ENCODE peak calls at places on chromosomes 11 and 22, in four cellular contexts. B is fibroblast of villous mesenchyme, R is body of pancreas, V is lower leg skin. I is an unnamed sample.

GRCh38 chr11:59801160-59801706 is 9.3 kb downstream of the MRPL16 start:
- DNase-seq in B (no peak), R (no peak), V (no peak), I (no peak)

GRCh38 chr11:72764503-72764902 is 12.3 kb upstream of the ARAP1 start:
- DNase-seq in B (no peak), R (peak), V (no peak), I (no peak)

GRCh38 chr11:112058103-112058502 is 15.7 kb downstream of the PIH1D2 start:
- DNase-seq in B (no peak), R (no peak), V (no peak), I (no peak)

GRCh38 chr11:3093281-3094191 is 36.3 kb upstream of the CARS1 start:
- DNase-seq in B (no peak), R (no peak), V (no peak), I (peak)

GRCh38 chr22:39723899-39724351 is 153.4 kb downstream of the CACNA1I start:
- DNase-seq in B (peak), R (no peak), V (no peak), I (peak)

GRCh38 chr11:74646215-74646614 is 53.8 kb downstream of the POLD3 start:
- DNase-seq in B (no peak), R (no peak), V (no peak), I (no peak)

GRCh38 chr11:118106789-118107335 is 20.1 kb upstream of the SMIM35 start:
- DNase-seq in B (no peak), R (no peak), V (no peak), I (no peak)

GRCh38 chr11:9732453-9732852 is 68.6 kb downstream of the SWAP70 start:
- DNase-seq in B (no peak), R (no peak), V (no peak), I (no peak)

GRCh38 chr22:31495343-31495742 is 993 bp upstream of the SFI1 start:
- DNase-seq in B (no peak), R (no peak), V (no peak), I (no peak)

GRCh38 chr11:47918882-47919495 is 61.4 kb upstream of the PTPRJ start:
- DNase-seq in B (peak), R (no peak), V (no peak), I (no peak)

GRCh38 chr11:35723493-35724284 is 61.1 kb downstream of the TRIM44 start:
- DNase-seq in B (peak), R (no peak), V (no peak), I (no peak)

GRCh38 chr22:50485221-50486131 is 1.2 kb upstream of the MIOX start:
- DNase-seq in B (no peak), R (peak), V (no peak), I (no peak)

GRCh38 chr11:64449381-64450167 is 90.6 kb downstream of the RPS6KA4 start:
- DNase-seq in B (peak), R (peak), V (peak), I (peak)

GRCh38 chr11:20050551-20051333 is 109.5 kb downstream of the DBX1 start:
- DNase-seq in B (no peak), R (no peak), V (no peak), I (no peak)

GRCh38 chr11:128701086-128701485 is 7.2 kb downstream of the FLI1 start:
- DNase-seq in B (no peak), R (no peak), V (no peak), I (no peak)

GRCh38 chr11:12094872-12095800 is 15.3 kb upstream of the MICAL2 start:
- DNase-seq in B (no peak), R (peak), V (no peak), I (no peak)

GRCh38 chr11:7977251-7977917 is 9.8 kb upstream of the EIF3F start:
- DNase-seq in B (peak), R (no peak), V (no peak), I (no peak)
- H3K4me3 ChIP-seq in B (no peak), R (no peak), V (no peak), I (no peak)

DNA sequence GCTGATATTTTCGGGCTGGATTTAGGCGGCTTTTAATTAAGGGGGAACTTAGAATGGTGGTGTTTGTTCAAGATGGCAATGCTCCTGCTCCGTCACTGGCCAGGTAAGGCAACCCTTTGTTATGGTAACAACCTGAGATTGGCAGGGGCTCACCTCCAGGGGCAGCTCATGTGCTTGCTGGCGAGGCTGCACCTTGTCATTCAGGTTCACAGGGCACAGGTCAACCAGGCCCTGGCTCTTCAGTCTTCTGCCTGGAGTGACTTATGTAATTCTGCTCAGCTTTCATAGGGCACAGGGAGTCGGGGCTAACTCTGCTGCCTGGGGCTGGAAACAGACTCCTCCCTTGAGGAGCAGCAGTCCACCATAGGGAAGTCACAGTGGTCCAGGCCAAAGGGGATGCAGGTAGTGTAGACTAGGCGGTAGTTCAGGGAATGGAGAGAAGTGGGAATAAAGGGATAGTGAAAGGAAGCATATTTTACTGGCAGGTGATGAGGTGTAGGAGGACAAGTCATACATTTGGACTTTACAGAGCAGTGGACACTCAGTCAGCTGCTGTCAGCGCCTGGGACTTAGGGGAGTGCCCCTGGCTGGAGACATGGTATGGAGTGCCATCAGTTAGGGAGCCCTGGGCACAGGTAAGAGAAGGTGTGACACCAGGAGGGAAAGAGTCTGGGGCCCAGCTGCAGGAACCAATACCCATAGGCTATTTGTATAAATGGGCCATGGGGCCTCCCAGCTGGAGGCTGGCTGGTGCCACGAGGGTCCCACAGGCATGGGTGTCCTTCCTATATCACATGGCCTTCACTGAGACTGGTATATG is 1.3 kb upstream of the MIF start:
- DNase-seq in B (no peak), R (no peak), V (no peak), I (no peak)
- H3K4me3 ChIP-seq in B (no peak), R (no peak), V (no peak), I (no peak)

DNA sequence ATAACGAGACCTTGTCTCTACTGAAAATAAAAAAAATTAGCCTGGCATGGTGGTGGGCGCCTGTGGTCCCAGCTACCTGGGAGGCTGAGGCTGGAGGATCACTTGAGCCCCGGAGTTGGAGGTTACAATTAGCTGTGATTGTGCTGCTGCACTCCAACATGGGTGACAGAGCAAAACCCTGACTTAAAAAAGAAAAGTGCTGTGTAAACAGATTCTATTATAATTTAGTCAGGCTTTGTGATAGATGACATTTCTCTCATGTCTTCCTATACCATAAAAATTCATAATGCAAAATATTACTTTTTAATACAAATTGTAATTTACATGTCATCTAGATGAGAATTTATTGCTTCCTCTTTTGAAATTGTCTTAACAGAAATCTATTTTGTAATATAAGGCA is 94.1 kb downstream of the MTMR3 start:
- DNase-seq in B (no peak), R (no peak), V (no peak), I (no peak)
- H3K4me3 ChIP-seq in B (no peak), R (no peak), V (no peak), I (no peak)

GRCh38 chr11:8729837-8730696 is 47.5 kb downstream of the RPL27A start:
- DNase-seq in B (no peak), R (no peak), V (no peak), I (no peak)

GRCh38 chr11:8722156-8722555 is 39.6 kb downstream of the RPL27A start:
- DNase-seq in B (peak), R (no peak), V (no peak), I (no peak)

GRCh38 chr11:8722809-8723208 is 40.2 kb downstream of the RPL27A start:
- DNase-seq in B (no peak), R (no peak), V (no peak), I (no peak)

GRCh38 chr11:8728566-8728965 is 46.0 kb downstream of the RPL27A start:
- DNase-seq in B (peak), R (no peak), V (no peak), I (no peak)

DNA sequence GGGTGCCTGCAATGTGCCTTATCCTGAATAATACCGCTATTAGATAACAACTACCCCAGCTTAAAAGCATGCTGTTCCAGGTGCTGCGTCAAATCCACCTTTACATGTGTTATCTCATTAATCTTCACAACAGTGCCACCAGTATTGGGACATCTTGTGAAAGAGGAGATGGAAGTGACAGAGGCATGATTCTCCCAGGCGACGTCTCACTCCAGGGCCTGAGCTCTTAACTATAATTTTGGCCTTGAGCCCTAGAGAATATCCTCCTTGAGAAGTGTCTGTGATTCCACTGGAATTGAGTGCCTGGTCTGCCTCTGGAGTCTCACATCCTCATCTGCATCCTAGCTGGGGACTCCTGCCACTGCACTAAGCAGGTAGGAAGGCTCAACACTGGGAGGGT is 43.8 kb downstream of the RPL27A start:
- DNase-seq in B (no peak), R (no peak), V (no peak), I (no peak)
- H3K4me3 ChIP-seq in B (no peak), R (no peak), V (no peak), I (no peak)

GRCh38 chr22:27671413-27671721 is 130.2 kb downstream of the MN1 start:
- DNase-seq in B (no peak), R (no peak), V (no peak), I (no peak)

GRCh38 chr22:27668828-27669797 is 132.4 kb downstream of the MN1 start:
- DNase-seq in B (peak), R (peak), V (no peak), I (no peak)

GRCh38 chr22:27667121-27667843 is 134.3 kb downstream of the MN1 start:
- DNase-seq in B (no peak), R (peak), V (no peak), I (no peak)

GRCh38 chr22:27670701-27671412 is 130.7 kb downstream of the MN1 start:
- DNase-seq in B (no peak), R (peak), V (no peak), I (no peak)

DNA sequence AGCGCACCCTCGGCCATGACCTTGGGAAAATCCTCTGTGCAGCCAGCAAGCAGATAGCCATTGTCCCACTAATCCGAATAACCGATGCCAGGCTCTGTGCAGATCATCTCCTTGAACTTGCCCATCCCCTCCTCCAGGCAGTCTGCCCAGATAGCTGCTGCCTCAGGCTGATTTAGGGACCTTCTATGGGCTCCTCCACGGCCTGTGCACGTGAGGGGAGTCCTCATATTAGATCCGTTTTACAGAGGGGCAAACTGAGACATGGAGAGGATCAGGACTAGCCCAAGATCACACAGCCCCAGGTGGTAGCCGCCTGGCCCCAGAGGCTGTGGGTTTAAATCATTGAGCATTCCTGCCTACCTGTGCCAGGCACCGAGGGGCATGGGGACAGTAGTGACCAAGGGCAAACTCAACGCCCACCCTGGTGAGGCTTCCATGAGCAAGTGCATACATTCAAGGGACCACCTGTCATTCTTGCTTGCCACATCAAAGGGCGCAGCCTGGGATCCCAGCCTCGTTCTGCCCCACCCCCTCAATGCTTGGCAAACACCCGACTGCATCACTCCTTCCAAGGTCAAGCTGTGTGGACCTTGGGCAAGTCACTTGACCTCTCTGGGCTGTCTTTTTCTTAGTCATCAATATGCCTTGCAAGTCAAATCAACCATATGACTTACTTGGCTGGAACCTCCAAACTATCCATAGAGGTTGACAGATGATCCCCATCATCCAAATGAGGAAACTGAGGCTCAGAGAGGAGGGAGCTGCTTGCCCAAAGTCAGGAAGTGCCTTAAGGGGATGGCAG is 131.6 kb downstream of the MN1 start:
- DNase-seq in B (no peak), R (peak), V (no peak), I (no peak)
- H3K4me3 ChIP-seq in B (no peak), R (no peak), V (no peak), I (no peak)

I was measured in dorsolateral prefrontal cortex.